ENCODE peak calls at places on chromosome 9, in five cellular contexts. W is stimulated activated CD4-positive, alpha-beta T cell treated with anti-CD3 and anti-CD28 coated beads, Interleukin-1b, Interleukin-23, amount 100 ng/mL, for 1 hour; C is neural progenitor cell; F is activated gamma-delta T cell treated with anti-CD3 and anti-CD28 coated beads, Interleukin-2, amount 50 U/mL, for 16 hours; Y is breast epithelium. O is an unnamed sample.

GRCh38 chr9:136107953-136108647 is 10.6 kb downstream of the TMEM250 start:
- DNase-seq in W (no peak), C (no peak), F (no peak), Y (no peak), O (no peak)

GRCh38 chr9:119802621-119803020 is 433.4 kb upstream of the BRINP1 start:
- DNase-seq in W (no peak), C (peak), F (no peak), Y (no peak), O (no peak)

GRCh38 chr9:36250079-36250478 is 8.2 kb downstream of the GNE start:
- DNase-seq in W (no peak), C (no peak), F (no peak), Y (no peak), O (no peak)

GRCh38 chr9:36874921-36875320 is 159.1 kb downstream of the PAX5 start:
- DNase-seq in W (no peak), C (no peak), F (no peak), Y (no peak), O (no peak)

GRCh38 chr9:127187231-127187956 is 65.0 kb upstream of the ANGPTL2 start:
- DNase-seq in W (no peak), C (peak), F (no peak), Y (no peak), O (peak)

GRCh38 chr9:118665226-118665919 is 703.9 kb downstream of the BRINP1 start:
- DNase-seq in W (no peak), C (no peak), F (no peak), Y (no peak), O (no peak)

GRCh38 chr9:136013116-136013515 is 51.9 kb upstream of the UBAC1 start:
- DNase-seq in W (no peak), C (no peak), F (no peak), Y (no peak), O (no peak)

GRCh38 chr9:16866542-16866941 is 3.9 kb downstream of the BNC2 start:
- DNase-seq in W (no peak), C (no peak), F (no peak), Y (no peak), O (no peak)

GRCh38 chr9:95819636-95820035 is 55.9 kb upstream of the ERCC6L2 start:
- DNase-seq in W (no peak), C (peak), F (no peak), Y (no peak), O (no peak)

GRCh38 chr9:122453677-122454135 is 24.0 kb downstream of the OR1J1 start:
- DNase-seq in W (no peak), C (no peak), F (no peak), Y (no peak), O (no peak)

GRCh38 chr9:127809562-127810377 is 7.1 kb downstream of the FPGS start:
- DNase-seq in W (no peak), C (peak), F (no peak), Y (no peak), O (no peak)

GRCh38 chr9:71769175-71770165 is 1.2 kb upstream of the CEMIP2 start:
- DNase-seq in W (no peak), C (peak), F (peak), Y (peak), O (no peak)

GRCh38 chr9:124133752-124134151 is 122.2 kb downstream of the LHX2 start:
- DNase-seq in W (no peak), C (peak), F (no peak), Y (no peak), O (no peak)

GRCh38 chr9:69584746-69585145 is 87.4 kb downstream of the APBA1 start:
- DNase-seq in W (no peak), C (no peak), F (no peak), Y (no peak), O (no peak)

GRCh38 chr9:136328011-136328621 is 777 bp downstream of the GPSM1 start:
- DNase-seq in W (no peak), C (no peak), F (no peak), Y (no peak), O (no peak)

GRCh38 chr9:14312721-14313377 is 1.1 kb downstream of the NFIB start:
- DNase-seq in W (no peak), C (peak), F (no peak), Y (no peak), O (no peak)

GRCh38 chr9:112487799-112488345 is 1.2 kb downstream of the KIAA1958 start:
- DNase-seq in W (no peak), C (peak), F (no peak), Y (no peak), O (no peak)

GRCh38 chr9:137907776-137908175 is 30.2 kb downstream of the CACNA1B start:
- DNase-seq in W (no peak), C (no peak), F (no peak), Y (no peak), O (no peak)

GRCh38 chr9:93586290-93587057 is 10.1 kb downstream of the PHF2 start:
- DNase-seq in W (no peak), C (no peak), F (no peak), Y (no peak), O (no peak)

GRCh38 chr9:128102861-128103588 is 24.5 kb downstream of the PTGES2 start:
- DNase-seq in W (no peak), C (no peak), F (no peak), Y (no peak), O (no peak)

GRCh38 chr9:131668439-131669233 is 71.2 kb downstream of the RAPGEF1 start:
- DNase-seq in W (peak), C (no peak), F (peak), Y (no peak), O (no peak)

GRCh38 chr9:135240871-135241311 is 153.4 kb downstream of the OLFM1 start:
- DNase-seq in W (no peak), C (no peak), F (no peak), Y (no peak), O (no peak)

GRCh38 chr9:114285166-114285867 is 37.6 kb upstream of the ORM1 start:
- DNase-seq in W (no peak), C (peak), F (no peak), Y (peak), O (no peak)

GRCh38 chr9:107942870-107943269 is 453.3 kb upstream of the KLF4 start:
- DNase-seq in W (no peak), C (no peak), F (no peak), Y (no peak), O (no peak)

GRCh38 chr9:93365427-93366118 is 85.9 kb upstream of the FAM120A start:
- DNase-seq in W (no peak), C (no peak), F (no peak), Y (no peak), O (no peak)

GRCh38 chr9:18543406-18543965 is 69.5 kb downstream of the ADAMTSL1 start:
- DNase-seq in W (no peak), C (no peak), F (no peak), Y (no peak), O (no peak)

GRCh38 chr9:22446950-22447606 is 454 bp downstream of the DMRTA1 start:
- DNase-seq in W (no peak), C (peak), F (no peak), Y (no peak), O (no peak)

GRCh38 chr9:118303216-118303615 is 599.0 kb downstream of the TLR4 start:
- DNase-seq in W (no peak), C (no peak), F (no peak), Y (no peak), O (no peak)

GRCh38 chr9:5529683-5530221 is 19.4 kb downstream of the PDCD1LG2 start:
- DNase-seq in W (no peak), C (no peak), F (no peak), Y (no peak), O (no peak)

GRCh38 chr9:134475051-134475790 is 149.0 kb downstream of the RXRA start:
- DNase-seq in W (no peak), C (no peak), F (no peak), Y (no peak), O (peak)

GRCh38 chr9:135524130-135524861 is 3.1 kb downstream of the LCN1 start:
- DNase-seq in W (no peak), C (no peak), F (no peak), Y (peak), O (no peak)

GRCh38 chr9:106307670-106308069 is 555.3 kb upstream of the ZNF462 start:
- DNase-seq in W (no peak), C (no peak), F (no peak), Y (no peak), O (no peak)

GRCh38 chr9:129032541-129033159 is 3.8 kb upstream of the MIGA2 start:
- DNase-seq in W (no peak), C (no peak), F (no peak), Y (no peak), O (no peak)

GRCh38 chr9:99511723-99512122 is 289.6 kb downstream of the SEC61B start:
- DNase-seq in W (no peak), C (peak), F (no peak), Y (no peak), O (no peak)

GRCh38 chr9:137224850-137225694 is at the start of gene CYSRT1:
- DNase-seq in W (no peak), C (no peak), F (no peak), Y (no peak), O (no peak)

GRCh38 chr9:99023831-99024230 is 80.1 kb downstream of the COL15A1 start:
- DNase-seq in W (no peak), C (no peak), F (no peak), Y (no peak), O (no peak)

O was measured in glomerular endothelial cell.